ENCODE peak calls at places on chromosomes 6 and 20, in four cellular contexts. X, N, E and M are unnamed samples.

GRCh38 chr6:124770131-124770530 is 192.1 kb upstream of the RNF217 start:
- DNase-seq in X (no peak), N (no peak), E (no peak), M (no peak)

GRCh38 chr6:106918128-106918527 is 56.4 kb downstream of the CD24 start:
- DNase-seq in X (no peak), N (no peak), E (no peak), M (no peak)

GRCh38 chr6:21441386-21441785 is 152.2 kb upstream of the SOX4 start:
- DNase-seq in X (no peak), N (no peak), E (no peak), M (no peak)

GRCh38 chr6:20946037-20946436 is 411.8 kb downstream of the CDKAL1 start:
- DNase-seq in X (no peak), N (no peak), E (no peak), M (no peak)

GRCh38 chr6:126682440-126682839 is 342.5 kb downstream of the CENPW start:
- DNase-seq in X (no peak), N (no peak), E (no peak), M (no peak)

GRCh38 chr20:4371623-4372246 is 350.0 kb upstream of the PRND start:
- DNase-seq in X (no peak), N (no peak), E (no peak), M (no peak)

GRCh38 chr6:113873043-113873667 is 16.0 kb downstream of the MARCKS start:
- DNase-seq in X (peak; percentile 69), N (no peak), E (no peak), M (no peak)

GRCh38 chr6:133062077-133062476 is 179.1 kb upstream of the EYA4 start:
- DNase-seq in X (no peak), N (no peak), E (no peak), M (no peak)

GRCh38 chr20:300345-300744 is 3.0 kb downstream of the ZCCHC3 start:
- DNase-seq in X (no peak), N (no peak), E (no peak), M (no peak)

GRCh38 chr6:107957165-107957908 is 671 bp downstream of the SEC63 start:
- DNase-seq in X (peak; percentile 79), N (no peak), E (peak; percentile 43), M (no peak)

GRCh38 chr6:30875244-30876038 is 8.9 kb upstream of the DDR1 start:
- DNase-seq in X (no peak), N (no peak), E (no peak), M (no peak)

GRCh38 chr6:139882977-139883728 is 508.7 kb upstream of the CITED2 start:
- DNase-seq in X (no peak), N (no peak), E (no peak), M (no peak)

GRCh38 chr20:41540459-41540858 is 77.7 kb downstream of the CHD6 start:
- DNase-seq in X (no peak), N (no peak), E (no peak), M (no peak)

GRCh38 chr6:137434640-137435039 is 59.6 kb downstream of the OLIG3 start:
- DNase-seq in X (no peak), N (no peak), E (no peak), M (no peak)

GRCh38 chr6:12001706-12002070 is 10.4 kb upstream of the HIVEP1 start:
- DNase-seq in X (no peak), N (no peak), E (no peak), M (no peak)
- H3K4me3 ChIP-seq in X (no peak overlapping the region), N (no peak overlapping the region), E (no peak overlapping the region), M (no peak overlapping the region)

DNA sequence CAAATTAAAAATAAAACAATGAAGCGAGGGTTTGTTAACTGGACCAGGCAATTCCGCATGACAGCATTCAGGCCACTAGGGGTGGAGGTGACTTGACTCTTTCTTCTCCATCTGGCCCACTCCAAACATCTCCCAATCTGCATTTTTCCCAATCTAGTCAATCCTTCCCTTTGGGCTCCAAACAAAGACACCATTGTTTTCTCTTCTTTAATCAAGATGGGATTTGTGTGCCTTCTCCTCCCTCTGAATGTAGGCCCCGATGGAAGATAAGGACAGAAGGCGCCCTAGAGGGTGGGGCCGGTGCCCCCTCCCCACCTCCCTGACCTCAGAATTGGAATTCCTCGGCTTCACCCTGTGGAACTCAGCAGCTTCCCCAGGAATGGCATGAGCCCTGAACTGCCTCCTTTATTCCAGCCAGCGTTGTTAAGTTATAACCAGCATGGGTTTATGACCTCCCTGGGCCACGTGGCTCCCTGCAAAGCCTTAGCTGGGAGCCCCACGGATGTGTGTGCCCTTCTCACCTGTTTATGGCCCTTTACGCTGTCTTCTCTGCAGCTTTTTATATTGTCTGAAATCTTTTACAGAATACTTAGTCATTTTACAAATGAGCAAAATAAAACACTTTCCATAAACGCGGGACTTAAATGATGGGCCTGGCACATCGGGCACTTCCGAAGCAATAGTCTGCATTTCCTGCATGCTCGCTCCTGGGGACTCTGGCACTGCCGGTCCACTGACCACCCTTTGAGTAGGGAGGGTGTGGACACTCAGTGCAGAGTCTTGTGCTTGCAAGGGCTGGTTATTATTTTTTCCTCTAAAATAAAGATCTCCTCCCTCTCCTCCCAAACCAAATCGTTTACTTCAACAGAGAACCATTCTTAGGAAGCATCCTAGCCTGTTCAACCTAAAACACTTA is 24.5 kb downstream of the OVOL2 start:
- DNase-seq in X (peak; percentile 65), N (peak; percentile 20), E (no peak), M (no peak)
- H3K4me1 ChIP-seq in X (peaks cover 6% of the 10 kb centered on the region), N (peaks cover 4% of the 10 kb centered on the region), E (no peaks in the 10 kb centered on the region), M (no peaks in the 10 kb centered on the region)

DNA sequence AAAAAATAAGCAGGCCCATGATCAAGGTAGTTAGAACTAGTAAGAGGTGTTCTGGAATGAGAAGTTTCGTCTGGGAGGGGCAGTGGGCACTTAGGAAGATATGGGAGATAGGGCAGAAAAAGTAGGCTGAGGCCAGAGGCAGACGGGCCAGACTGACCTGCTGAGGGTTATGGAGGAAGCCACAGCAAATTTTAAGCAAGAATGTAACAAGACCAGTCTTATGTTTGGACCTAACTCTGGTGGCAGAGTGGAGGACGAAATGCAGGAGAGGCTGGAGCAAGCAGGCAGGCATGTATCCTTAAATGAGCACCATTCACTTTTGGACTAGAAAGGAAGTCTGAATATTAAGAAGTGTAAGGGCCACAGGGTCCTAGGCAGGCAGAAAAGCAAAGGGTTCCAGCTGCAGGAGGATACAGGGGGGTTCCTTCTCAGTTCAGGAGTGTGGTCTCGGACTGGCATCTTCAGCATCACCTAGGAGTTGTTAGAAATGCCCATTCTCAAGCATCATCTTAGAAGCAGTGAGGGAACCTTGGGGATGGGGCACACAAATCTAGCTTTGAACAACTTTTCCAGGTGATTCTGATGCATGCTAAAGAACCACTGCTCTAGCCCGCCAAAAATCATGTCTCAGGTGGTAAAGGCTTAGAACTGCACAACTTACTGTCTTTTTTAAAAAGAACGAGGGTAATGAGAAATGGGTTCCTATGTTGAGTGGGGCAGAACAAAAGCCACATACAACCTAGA is 1.7 kb upstream of the DSTN start:
- DNase-seq in X (no peak), N (no peak), E (no peak), M (no peak)
- H3K4me3 ChIP-seq in X (no peak overlapping the region), N (peak overlapping the region; percentile 49), E (no peak overlapping the region), M (peak overlapping the region; percentile 3)

GRCh38 chr6:35216412-35216732 is 2.6 kb downstream of the SCUBE3 start:
- DNase-seq in X (no peak), N (no peak), E (no peak), M (no peak)
- H3K4me1 ChIP-seq in X (no peaks in the 10 kb centered on the region), N (peaks cover 29% of the 10 kb centered on the region), E (peaks cover 9% of the 10 kb centered on the region), M (peaks cover 12% of the 10 kb centered on the region)

GRCh38 chr6:167350731-167351655 is 26.1 kb downstream of the TTLL2 start:
- DNase-seq in X (peak; percentile 81), N (peak; percentile 78), E (peak; percentile 74), M (peak; percentile 81)

GRCh38 chr6:167350322-167350721 is 25.4 kb downstream of the TTLL2 start:
- DNase-seq in X (peak; percentile 63), N (no peak), E (no peak), M (no peak)

GRCh38 chr6:167349816-167350215 is 24.9 kb downstream of the TTLL2 start:
- DNase-seq in X (no peak), N (no peak), E (no peak), M (no peak)

GRCh38 chr6:167345960-167346359 is 21.1 kb downstream of the TTLL2 start:
- DNase-seq in X (no peak), N (no peak), E (no peak), M (no peak)

DNA sequence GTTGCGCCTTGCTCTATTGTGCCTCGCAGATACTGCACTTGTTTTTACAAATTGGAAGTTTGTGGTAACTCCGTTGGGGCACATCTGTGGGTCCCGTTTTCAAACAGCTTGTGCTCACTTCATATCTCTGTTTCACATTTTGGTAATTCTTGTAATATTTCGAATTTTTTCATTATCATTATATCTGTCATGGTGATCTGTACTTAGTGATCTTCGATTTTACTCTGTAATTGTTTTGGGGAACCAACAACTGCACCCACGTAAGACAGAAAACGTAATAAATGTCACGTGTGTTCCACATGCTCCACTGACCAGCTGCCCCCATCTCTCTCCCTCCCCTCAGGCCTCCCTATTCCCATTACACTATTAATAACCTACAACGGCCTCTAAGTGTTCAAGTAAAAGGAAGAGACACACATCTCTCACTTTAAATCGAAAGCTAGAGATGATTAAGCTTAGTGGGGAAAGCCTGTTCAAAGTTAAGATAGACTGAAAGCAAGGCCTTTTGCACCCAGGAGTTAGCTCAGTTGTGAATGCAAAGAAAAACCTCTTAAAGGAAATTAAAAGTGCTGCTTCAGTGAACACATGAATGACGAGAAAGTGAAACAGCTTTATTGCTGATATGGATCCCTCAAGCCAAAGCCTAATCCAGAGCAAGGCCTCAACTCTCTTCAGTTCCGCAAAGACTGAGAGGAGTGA is 26.9 kb downstream of the TTLL2 start:
- DNase-seq in X (no peak), N (no peak), E (no peak), M (no peak)
- H3K4me3 ChIP-seq in X (peak overlapping the region; percentile 28), N (no peak overlapping the region), E (peak overlapping the region; percentile 58), M (no peak overlapping the region)